ENCODE peak calls at places on chromosome 22, in eight cellular contexts. M is fibroblast of lung; W is CD8-positive, alpha-beta T cell; H is NCI-H774; F is CD4-positive, alpha-beta T cell; B is OCI-M1; D is psoas muscle; E is HAP-1. I is an unnamed sample.

GRCh38 chr22:17057959-17058814 is 26.6 kb upstream of the IL17RA start:
- DNase-seq in M (peak; percentile 60), W (no peak), H (peak; percentile 3), F (peak; percentile 48), B (peak; percentile 68), D (peak; percentile 66), E (peak; percentile 70), I (peak; percentile 49)

GRCh38 chr22:46220921-46221320 is 29.2 kb downstream of the CDPF1 start:
- DNase-seq in M (peak; percentile 16), W (no peak), H (no peak), F (no peak), B (no peak), D (no peak), E (no peak), I (no peak)

GRCh38 chr22:19811211-19811621 is 43.5 kb downstream of the GNB1L start:
- DNase-seq in M (no peak), W (no peak), H (no peak), F (peak; percentile 19), B (no peak), D (no peak), E (no peak), I (no peak)

GRCh38 chr22:46287873-46288751 is 8.6 kb upstream of the GTSE1 start:
- DNase-seq in M (no peak), W (no peak), H (no peak), F (no peak), B (no peak), D (peak; percentile 74), E (no peak), I (peak; percentile 74)

GRCh38 chr22:43880743-43881055 is 11.1 kb downstream of the PNPLA5 start:
- DNase-seq in M (no peak), W (no peak), H (no peak), F (no peak), B (no peak), D (peak; percentile 28), E (no peak), I (no peak)

GRCh38 chr22:20237480-20238440 is 30.4 kb downstream of the RTN4R start:
- DNase-seq in M (no peak), W (peak; percentile 73), H (no peak), F (peak; percentile 60), B (no peak), D (no peak), E (no peak), I (no peak)

GRCh38 chr22:42945736-42946135 is 69.2 kb downstream of the PACSIN2 start:
- DNase-seq in M (no peak), W (no peak), H (no peak), F (no peak), B (no peak), D (no peak), E (no peak), I (peak; percentile 4)

GRCh38 chr22:18998998-18999397 is 62.9 kb upstream of the PRODH start:
- DNase-seq in M (no peak), W (no peak), H (no peak), F (no peak), B (no peak), D (no peak), E (no peak), I (no peak)

GRCh38 chr22:23218867-23219251 is 38.5 kb downstream of the BCR start:
- DNase-seq in M (peak; percentile 79), W (no peak), H (peak; percentile 53), F (no peak), B (no peak), D (no peak), E (no peak), I (no peak)

GRCh38 chr22:32589007-32589406 is 114.4 kb downstream of the FBXO7 start:
- DNase-seq in M (no peak), W (no peak), H (no peak), F (no peak), B (no peak), D (peak; percentile 54), E (no peak), I (no peak)

GRCh38 chr22:20524004-20524481 is 16.6 kb downstream of the MED15 start:
- DNase-seq in M (peak; percentile 35), W (peak; percentile 38), H (no peak), F (no peak), B (no peak), D (no peak), E (no peak), I (no peak)

GRCh38 chr22:50170453-50171318 is at the start of gene PANX2:
- DNase-seq in M (peak; percentile 19), W (no peak), H (no peak), F (no peak), B (no peak), D (peak; percentile 52), E (no peak), I (no peak)

GRCh38 chr22:27662359-27663030 is 139.1 kb downstream of the MN1 start:
- DNase-seq in M (no peak), W (no peak), H (no peak), F (no peak), B (no peak), D (peak; percentile 87), E (no peak), I (no peak)

GRCh38 chr22:46165975-46166374 is 15.6 kb downstream of the PPARA start:
- DNase-seq in M (no peak), W (no peak), H (no peak), F (no peak), B (no peak), D (no peak), E (no peak), I (no peak)

GRCh38 chr22:36541831-36542391 is 12.9 kb upstream of the EIF3D start:
- DNase-seq in M (peak; percentile 97), W (no peak), H (no peak), F (no peak), B (peak; percentile 23), D (no peak), E (no peak), I (no peak)

GRCh38 chr22:28892175-28892731 is 8.9 kb downstream of the ZNRF3 start:
- DNase-seq in M (no peak), W (no peak), H (no peak), F (no peak), B (no peak), D (no peak), E (no peak), I (no peak)

GRCh38 chr22:41367039-41367679 is 14.6 kb upstream of the TEF start:
- DNase-seq in M (peak; percentile 96), W (no peak), H (peak; percentile 82), F (no peak), B (peak; percentile 98), D (peak; percentile 99), E (peak; percentile 51), I (no peak)

GRCh38 chr22:44809456-44809855 is 57.1 kb downstream of the ARHGAP8 start:
- DNase-seq in M (no peak), W (no peak), H (no peak), F (no peak), B (no peak), D (no peak), E (no peak), I (no peak)

GRCh38 chr22:36027960-36028645 is 521 bp downstream of the RBFOX2 start:
- DNase-seq in M (no peak), W (no peak), H (peak; percentile 19), F (no peak), B (no peak), D (no peak), E (no peak), I (no peak)

GRCh38 chr22:27990879-27991278 is 71.8 kb upstream of the PITPNB start:
- DNase-seq in M (no peak), W (no peak), H (no peak), F (peak; percentile 25), B (peak; percentile 43), D (peak; percentile 90), E (peak; percentile 26), I (no peak)

GRCh38 chr22:36611241-36611976 is 82.4 kb upstream of the EIF3D start:
- DNase-seq in M (no peak), W (no peak), H (no peak), F (no peak), B (no peak), D (no peak), E (no peak), I (no peak)

GRCh38 chr22:46364341-46365165 is 29.0 kb downstream of the TRMU start:
- DNase-seq in M (no peak), W (no peak), H (no peak), F (no peak), B (no peak), D (peak; percentile 46), E (no peak), I (no peak)

GRCh38 chr22:44211256-44211945 is 30.7 kb downstream of the PARVG start:
- DNase-seq in M (no peak), W (no peak), H (no peak), F (no peak), B (no peak), D (no peak), E (no peak), I (no peak)

GRCh38 chr22:30743257-30744020 is 48.8 kb downstream of the OSBP2 start:
- DNase-seq in M (no peak), W (no peak), H (no peak), F (no peak), B (no peak), D (no peak), E (no peak), I (no peak)

GRCh38 chr22:43310311-43310710 is 32.9 kb downstream of the SCUBE1 start:
- DNase-seq in M (no peak), W (no peak), H (no peak), F (no peak), B (peak; percentile 53), D (no peak), E (no peak), I (no peak)

GRCh38 chr22:22867996-22868715 is 19.5 kb upstream of the IGLL5 start:
- DNase-seq in M (no peak), W (no peak), H (no peak), F (no peak), B (no peak), D (no peak), E (no peak), I (no peak)

GRCh38 chr22:20615021-20615420 is 107.6 kb downstream of the MED15 start:
- DNase-seq in M (no peak), W (no peak), H (no peak), F (no peak), B (peak; percentile 86), D (no peak), E (no peak), I (no peak)

GRCh38 chr22:29605236-29605850 is 1.9 kb downstream of the NF2 start:
- DNase-seq in M (no peak), W (no peak), H (no peak), F (no peak), B (no peak), D (no peak), E (no peak), I (no peak)